ENCODE peak calls at places on chromosomes 3 and 15, in six cellular contexts. B is fibroblast of lung; N is posterior cingulate gyrus; O is HS-27A; A is astrocyte; P is activated CD4-positive, alpha-beta T cell treated with anti-CD3 and anti-CD28 coated beads for 48 hours. I is an unnamed sample.

GRCh38 chr3:177402533-177402932 is 205.3 kb upstream of the TBL1XR1 start:
- DNase-seq in A (no peak), N (no peak), B (no peak), O (no peak), P (no peak), I (no peak)

GRCh38 chr3:147130461-147130860 is 275.9 kb downstream of the ZIC4 start:
- DNase-seq in P (no peak), A (peak), B (peak), O (peak), N (no peak), I (no peak)

GRCh38 chr3:186241910-186242821 is 119.9 kb downstream of the DGKG start:
- DNase-seq in O (peak), A (peak), N (peak), P (peak), B (peak), I (no peak)

GRCh38 chr3:182400838-182401237 is 392.5 kb upstream of the ATP11B start:
- DNase-seq in P (no peak), O (no peak), A (no peak), B (no peak), N (no peak), I (no peak)

GRCh38 chr15:66848116-66848515 is 146.1 kb downstream of the SMAD6 start:
- DNase-seq in N (no peak), P (no peak), O (no peak), B (no peak), A (no peak), I (no peak)

GRCh38 chr3:45435961-45436360 is 47.6 kb downstream of the LARS2 start:
- DNase-seq in O (no peak), B (no peak), N (no peak), A (no peak), P (no peak), I (no peak)

GRCh38 chr15:74983725-74984231 is 11.6 kb upstream of the SCAMP5 start:
- DNase-seq in N (no peak), P (peak), B (no peak), A (no peak), O (no peak), I (no peak)

GRCh38 chr3:61443886-61444285 is 117.5 kb upstream of the PTPRG start:
- DNase-seq in B (no peak), A (no peak), O (no peak), N (no peak), P (no peak), I (no peak)

GRCh38 chr3:16102905-16103364 is 71.5 kb upstream of the GALNT15 start:
- DNase-seq in N (no peak), O (peak), P (no peak), A (peak), B (peak), I (no peak)

GRCh38 chr3:21795152-21795837 is 44.3 kb upstream of the ZNF385D start:
- DNase-seq in P (no peak), O (no peak), B (no peak), A (no peak), N (no peak), I (no peak)

GRCh38 chr3:120341658-120342346 is 7.4 kb downstream of the LRRC58 start:
- DNase-seq in B (no peak), P (no peak), N (no peak), A (no peak), O (no peak), I (no peak)

GRCh38 chr3:16790432-16791379 is 94.0 kb upstream of the PLCL2 start:
- DNase-seq in A (no peak), B (no peak), P (peak), N (no peak), O (no peak), I (no peak)

GRCh38 chr3:126959921-126960603 is 22.9 kb upstream of the PLXNA1 start:
- DNase-seq in A (peak), P (no peak), N (peak), O (no peak), B (peak), I (no peak)

GRCh38 chr15:88187195-88187594 is 69.3 kb downstream of the NTRK3 start:
- DNase-seq in N (no peak), A (no peak), P (no peak), O (peak), B (peak), I (no peak)

GRCh38 chr3:141255137-141255536 is 23.5 kb downstream of the PXYLP1 start:
- DNase-seq in P (no peak), N (no peak), B (no peak), A (no peak), O (no peak), I (no peak)

GRCh38 chr3:195571361-195571760 is 12.4 kb downstream of the APOD start:
- DNase-seq in N (no peak), A (no peak), B (no peak), O (no peak), P (no peak), I (no peak)

GRCh38 chr3:170010498-170010897 is 27.3 kb upstream of the GPR160 start:
- DNase-seq in B (no peak), N (no peak), O (no peak), A (no peak), P (no peak), I (no peak)

GRCh38 chr15:28456476-28457395 is 76.0 kb downstream of the GOLGA8G start:
- DNase-seq in B (no peak), O (no peak), A (no peak), P (no peak), N (peak), I (peak)

GRCh38 chr15:57950381-57950946 is 115.0 kb downstream of the ALDH1A2 start:
- DNase-seq in N (no peak), B (no peak), P (no peak), O (no peak), A (no peak), I (no peak)

GRCh38 chr3:108408883-108409612 is 101.3 kb downstream of the MYH15 start:
- DNase-seq in A (no peak), N (no peak), P (no peak), B (no peak), O (no peak), I (peak)

GRCh38 chr3:39639344-39640236 is 169.8 kb upstream of the MYRIP start:
- DNase-seq in N (no peak), P (peak), B (peak), A (peak), O (peak), I (no peak)

GRCh38 chr3:31274406-31275024 is 258.2 kb upstream of the STT3B start:
- DNase-seq in O (no peak), A (peak), B (peak), N (no peak), P (no peak), I (no peak)

I was measured in esophagus muscularis mucosa.